ENCODE peak calls at places on chromosomes 11 and 22, in ten cellular contexts. Z is substantia nigra; I is thoracic aorta; D is midbrain; M is Peyer's patch; J is foreskin fibroblast; L is central memory CD8-positive, alpha-beta T cell; B is T-cell; W is NCI-H2029 treated with DMSO at 0.1 percent for 48 hours; P is pulmonary artery endothelial cell. U is an unnamed sample.
A peak's percentile ranks its signal among the peaks of the same experiment; 100 is the strongest.

GRCh38 chr22:28441720-28442263 is 237.8 kb downstream of the TTC28 start:
- DNase-seq in Z (no peak), I (no peak), D (peak; percentile 62), M (no peak), J (no peak), L (no peak), B (no peak), W (no peak), P (no peak), U (no peak)

GRCh38 chr11:79564288-79564925 is 123.6 kb upstream of the TENM4 start:
- DNase-seq in Z (no peak), I (no peak), D (no peak), M (no peak), J (no peak), L (no peak), B (no peak), W (peak; percentile 99), P (no peak), U (no peak)

GRCh38 chr11:85822814-85823213 is 11.9 kb upstream of the SYTL2 start:
- DNase-seq in Z (no peak), I (no peak), D (no peak), M (no peak), J (peak; percentile 74), L (no peak), B (no peak), W (no peak), P (no peak), U (peak; percentile 33)

GRCh38 chr11:40877256-40877655 is 582.2 kb downstream of the LRRC4C start:
- DNase-seq in Z (no peak), I (no peak), D (no peak), M (no peak), J (no peak), L (no peak), B (no peak), W (no peak), P (no peak), U (no peak)

GRCh38 chr11:77113382-77114088 is 10.9 kb downstream of the OMP start:
- DNase-seq in Z (no peak), I (no peak), D (no peak), M (no peak), J (peak; percentile 67), L (no peak), B (no peak), W (no peak), P (no peak), U (peak; percentile 26)

GRCh38 chr11:104625246-104625645 is 273.0 kb downstream of the CASP12 start:
- DNase-seq in Z (no peak), I (no peak), D (no peak), M (no peak), J (peak; percentile 75), L (no peak), B (no peak), W (no peak), P (no peak), U (peak; percentile 66)

GRCh38 chr11:133830931-133831907 is 14.1 kb downstream of the SPATA19 start:
- DNase-seq in Z (no peak), I (no peak), D (no peak), M (no peak), J (no peak), L (no peak), B (no peak), W (no peak), P (no peak), U (no peak)

GRCh38 chr11:11978792-11979486 is 29.5 kb downstream of the DKK3 start:
- DNase-seq in Z (no peak), I (no peak), D (no peak), M (no peak), J (peak; percentile 58), L (no peak), B (no peak), W (no peak), P (peak; percentile 60), U (peak; percentile 65)

GRCh38 chr11:105838668-105839403 is 183.2 kb downstream of the MSANTD4 start:
- DNase-seq in Z (no peak), I (no peak), D (no peak), M (no peak), J (peak; percentile 71), L (no peak), B (no peak), W (no peak), P (no peak), U (peak; percentile 3)

GRCh38 chr22:23023294-23023693 is 47.0 kb upstream of the GNAZ start:
- DNase-seq in Z (no peak), I (no peak), D (no peak), M (no peak), J (no peak), L (no peak), B (no peak), W (no peak), P (no peak), U (no peak)

GRCh38 chr11:120835601-120836228 is 188.2 kb upstream of the TBCEL start:
- DNase-seq in Z (no peak), I (no peak), D (no peak), M (no peak), J (no peak), L (no peak), B (no peak), W (no peak), P (no peak), U (no peak)

GRCh38 chr11:112881461-112881860 is 79.8 kb upstream of the NCAM1 start:
- DNase-seq in Z (peak; percentile 82), I (peak; percentile 33), D (peak; percentile 95), M (peak; percentile 16), J (peak; percentile 31), L (no peak), B (no peak), W (peak; percentile 90), P (no peak), U (no peak)

GRCh38 chr11:11786234-11786633 is 55.5 kb upstream of the USP47 start:
- DNase-seq in Z (no peak), I (no peak), D (no peak), M (no peak), J (no peak), L (no peak), B (no peak), W (no peak), P (no peak), U (no peak)

GRCh38 chr11:1120532-1121342 is 37.0 kb upstream of the MUC5AC start:
- DNase-seq in Z (no peak), I (no peak), D (no peak), M (no peak), J (no peak), L (peak; percentile 11), B (no peak), W (no peak), P (no peak), U (no peak)

GRCh38 chr11:66337103-66337899 is 1.1 kb upstream of the RIN1 start:
- DNase-seq in Z (no peak), I (no peak), D (no peak), M (no peak), J (peak; percentile 66), L (no peak), B (no peak), W (no peak), P (no peak), U (peak; percentile 63)

GRCh38 chr11:32081129-32081641 is 9.7 kb upstream of the RCN1 start:
- DNase-seq in Z (no peak), I (no peak), D (no peak), M (no peak), J (peak; percentile 85), L (no peak), B (no peak), W (no peak), P (no peak), U (no peak)

GRCh38 chr11:71451596-71452353 is 1.2 kb upstream of the NADSYN1 start:
- DNase-seq in Z (no peak), I (no peak), D (peak; percentile 49), M (no peak), J (no peak), L (no peak), B (no peak), W (no peak), P (no peak), U (no peak)

GRCh38 chr22:36397081-36397766 is 9.5 kb upstream of the MYH9 start:
- DNase-seq in Z (no peak), I (no peak), D (no peak), M (no peak), J (peak; percentile 63), L (no peak), B (no peak), W (no peak), P (no peak), U (peak; percentile 88)

GRCh38 chr22:18954333-18954732 is 18.2 kb upstream of the PRODH start:
- DNase-seq in Z (peak; percentile 34), I (no peak), D (peak; percentile 68), M (peak; percentile 59), J (peak; percentile 70), L (peak; percentile 46), B (peak; percentile 43), W (no peak), P (no peak), U (no peak)

GRCh38 chr22:22201185-22201924 is 43.2 kb upstream of the VPREB1 start:
- DNase-seq in Z (no peak), I (no peak), D (no peak), M (peak; percentile 75), J (peak; percentile 65), L (no peak), B (peak; percentile 26), W (no peak), P (no peak), U (no peak)

GRCh38 chr11:119863236-119863635 is 134.2 kb upstream of the NECTIN1 start:
- DNase-seq in Z (no peak), I (no peak), D (no peak), M (no peak), J (no peak), L (no peak), B (no peak), W (no peak), P (no peak), U (no peak)

GRCh38 chr11:65560555-65561418 is 2.6 kb upstream of the LTBP3 start:
- DNase-seq in Z (peak; percentile 23), I (peak; percentile 17), D (peak; percentile 22), M (no peak), J (peak; percentile 59), L (no peak), B (no peak), W (peak; percentile 31), P (no peak), U (peak; percentile 85)

GRCh38 chr11:85530596-85530995 is 96.5 kb downstream of the DLG2 start:
- DNase-seq in Z (no peak), I (no peak), D (no peak), M (no peak), J (no peak), L (no peak), B (no peak), W (no peak), P (no peak), U (no peak)